ENCODE peak calls at places on chromosomes 5 and 9, in seven cellular contexts. W is foreskin fibroblast, L is neural progenitor cell, I is gastrocnemius medialis, D is AG10803, P is heart left ventricle, Y is A673. K is an unnamed sample.

GRCh38 chr5:98891591-98891990 is 37.2 kb downstream of the CHD1 start:
- DNase-seq in W (no peak), L (no peak), I (no peak), D (no peak), P (no peak), Y (no peak), K (no peak)

GRCh38 chr9:127503947-127504886 is 52.9 kb downstream of the LRSAM1 start:
- DNase-seq in W (peak), L (peak), I (peak), D (peak), P (peak), Y (peak), K (peak)

GRCh38 chr5:181234455-181235306 is 9.0 kb downstream of the RACK1 start:
- DNase-seq in W (peak), L (no peak), I (no peak), D (no peak), P (no peak), Y (no peak), K (no peak)

GRCh38 chr5:145811834-145812625 is 23.1 kb downstream of the PRELID2 start:
- DNase-seq in W (peak), L (peak), I (no peak), D (peak), P (no peak), Y (peak), K (no peak)

GRCh38 chr9:129910628-129911567 is 75.6 kb downstream of the USP20 start:
- DNase-seq in W (peak), L (no peak), I (no peak), D (peak), P (no peak), Y (peak), K (no peak)

GRCh38 chr5:756171-756570 is 28.4 kb downstream of the ZDHHC11B start:
- DNase-seq in W (no peak), L (no peak), I (peak), D (no peak), P (peak), Y (no peak), K (no peak)

GRCh38 chr5:54022156-54022685 is 288.2 kb downstream of the ARL15 start:
- DNase-seq in W (no peak), L (no peak), I (no peak), D (no peak), P (no peak), Y (no peak), K (no peak)

GRCh38 chr5:43041131-43041668 is 1.1 kb upstream of the ANXA2R start:
- DNase-seq in W (no peak), L (peak), I (peak), D (peak), P (no peak), Y (peak), K (peak)

GRCh38 chr5:129061849-129062248 is 32.7 kb upstream of the ISOC1 start:
- DNase-seq in W (no peak), L (no peak), I (no peak), D (no peak), P (no peak), Y (no peak), K (no peak)

GRCh38 chr5:123454236-123454911 is 31.2 kb upstream of the CEP120 start:
- DNase-seq in W (peak), L (no peak), I (no peak), D (no peak), P (no peak), Y (peak), K (no peak)

GRCh38 chr9:129867138-129868032 is 32.1 kb downstream of the USP20 start:
- DNase-seq in W (no peak), L (no peak), I (no peak), D (no peak), P (no peak), Y (no peak), K (no peak)

GRCh38 chr5:41416336-41416735 is 94.1 kb downstream of the PLCXD3 start:
- DNase-seq in W (peak), L (no peak), I (no peak), D (no peak), P (no peak), Y (no peak), K (no peak)

GRCh38 chr5:136036293-136036911 is 7.6 kb downstream of the TGFBI start:
- DNase-seq in W (no peak), L (no peak), I (no peak), D (no peak), P (no peak), Y (no peak), K (no peak)

GRCh38 chr5:169302491-169303118 is 1.7 kb upstream of the SLIT3 start:
- DNase-seq in W (peak), L (peak), I (peak), D (peak), P (peak), Y (peak), K (peak)

GRCh38 chr9:110426052-110426709 is 88.5 kb upstream of the TXNDC8 start:
- DNase-seq in W (peak), L (no peak), I (no peak), D (peak), P (no peak), Y (peak), K (no peak)

GRCh38 chr5:6399978-6400910 is 21.9 kb upstream of the MED10 start:
- DNase-seq in W (peak), L (no peak), I (no peak), D (peak), P (no peak), Y (no peak), K (no peak)

GRCh38 chr5:133324058-133324457 is 272.2 kb downstream of the HSPA4 start:
- DNase-seq in W (no peak), L (no peak), I (no peak), D (no peak), P (no peak), Y (no peak), K (no peak)

GRCh38 chr5:149002053-149002452 is 60.8 kb downstream of the SH3TC2 start:
- DNase-seq in W (peak), L (peak), I (peak), D (peak), P (no peak), Y (peak), K (no peak)

GRCh38 chr5:139301766-139302499 is 8.4 kb downstream of the MATR3 start:
- DNase-seq in W (no peak), L (no peak), I (no peak), D (no peak), P (no peak), Y (no peak), K (no peak)

GRCh38 chr5:160685219-160685618 is 166.8 kb downstream of the ATP10B start:
- DNase-seq in W (no peak), L (no peak), I (no peak), D (no peak), P (no peak), Y (no peak), K (no peak)

GRCh38 chr5:96384353-96384752 is 48.7 kb downstream of the PCSK1 start:
- DNase-seq in W (peak), L (no peak), I (peak), D (peak), P (peak), Y (no peak), K (no peak)

GRCh38 chr5:143618146-143618545 is 193.8 kb upstream of the HMHB1 start:
- DNase-seq in W (no peak), L (no peak), I (no peak), D (no peak), P (no peak), Y (no peak), K (no peak)

GRCh38 chr9:113508111-113508749 is 44.7 kb downstream of the RGS3 start:
- DNase-seq in W (no peak), L (no peak), I (no peak), D (no peak), P (no peak), Y (peak), K (peak)

GRCh38 chr9:79129865-79130480 is 441.8 kb upstream of the TLE4 start:
- DNase-seq in W (peak), L (peak), I (no peak), D (peak), P (no peak), Y (peak), K (peak)

GRCh38 chr9:98427491-98427890 is 172.0 kb upstream of the TBC1D2 start:
- DNase-seq in W (no peak), L (no peak), I (no peak), D (no peak), P (no peak), Y (no peak), K (no peak)

GRCh38 chr5:56574778-56575177 is 240.6 kb upstream of the MAP3K1 start:
- DNase-seq in W (no peak), L (no peak), I (no peak), D (no peak), P (no peak), Y (no peak), K (no peak)

GRCh38 chr9:70902171-70902570 is 219.2 kb downstream of the TRPM3 start:
- DNase-seq in W (peak), L (no peak), I (no peak), D (no peak), P (no peak), Y (no peak), K (no peak)

GRCh38 chr5:1415626-1416360 is 29.4 kb downstream of the SLC6A3 start:
- DNase-seq in W (no peak), L (no peak), I (no peak), D (no peak), P (peak), Y (no peak), K (peak)

GRCh38 chr9:134316444-134317160 is 9.7 kb upstream of the RXRA start:
- DNase-seq in W (peak), L (no peak), I (no peak), D (peak), P (peak), Y (no peak), K (peak)

GRCh38 chr5:14328144-14328543 is 185.0 kb downstream of the TRIO start:
- DNase-seq in W (no peak), L (no peak), I (no peak), D (no peak), P (no peak), Y (no peak), K (no peak)

GRCh38 chr5:14323466-14323865 is 180.3 kb downstream of the TRIO start:
- DNase-seq in W (no peak), L (no peak), I (no peak), D (no peak), P (no peak), Y (no peak), K (no peak)

GRCh38 chr5:14327624-14328023 is 184.5 kb downstream of the TRIO start:
- DNase-seq in W (no peak), L (no peak), I (no peak), D (no peak), P (no peak), Y (no peak), K (no peak)

GRCh38 chr5:14325369-14325768 is 182.2 kb downstream of the TRIO start:
- DNase-seq in W (no peak), L (no peak), I (no peak), D (no peak), P (no peak), Y (no peak), K (no peak)

DNA sequence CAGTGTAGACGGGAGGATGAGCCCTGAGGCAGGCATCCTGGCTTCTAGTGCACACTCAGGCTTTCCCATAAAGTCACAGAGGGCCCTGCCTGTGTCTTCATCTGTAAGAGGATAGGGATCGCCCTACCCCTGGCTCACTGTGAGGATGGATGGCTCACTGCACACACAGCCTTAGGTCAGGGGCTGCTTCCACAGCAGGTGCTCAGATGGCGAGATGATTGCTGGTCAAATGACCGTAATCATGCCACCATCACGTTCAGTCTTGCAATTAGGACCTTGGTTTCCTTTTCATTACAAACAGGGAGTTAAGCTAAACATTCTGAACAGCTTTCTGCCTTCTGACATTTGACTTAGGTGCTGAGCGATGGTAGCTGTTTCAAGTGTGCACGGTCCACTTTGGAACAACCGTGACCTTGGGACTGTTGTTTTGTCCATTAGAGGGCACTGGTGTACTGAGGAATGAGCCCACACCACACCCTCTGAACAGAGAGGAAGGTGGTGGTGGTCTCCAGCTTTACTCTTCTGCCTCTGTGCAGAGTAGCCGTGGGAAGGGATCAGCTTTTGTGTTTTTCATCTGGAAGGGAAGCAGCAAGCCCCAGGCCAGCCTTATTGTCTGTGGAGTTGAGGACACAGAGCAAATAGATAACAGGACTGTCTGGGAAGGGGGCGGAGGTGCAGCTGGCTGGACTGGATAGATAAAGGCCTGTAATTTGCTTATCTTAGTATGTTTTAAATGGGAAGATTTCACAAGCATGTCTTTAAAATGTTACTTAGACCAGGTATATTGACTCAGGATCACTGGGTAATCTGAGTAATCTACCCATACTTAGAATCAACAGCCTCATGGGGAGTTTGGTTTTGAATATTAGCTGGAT is 183.1 kb downstream of the TRIO start:
- DNase-seq in W (no peak), L (peak), I (no peak), D (no peak), P (no peak), Y (no peak), K (no peak)
- TF ChIP-seq CTCF in W (peak), L (peak), I (no peak), D (peak), P (no peak), Y (peak), K (no peak)

GRCh38 chr9:37788328-37788727 is 3.5 kb upstream of the EXOSC3 start:
- DNase-seq in W (no peak), L (no peak), I (no peak), D (no peak), P (no peak), Y (no peak), K (no peak)

GRCh38 chr9:37790096-37790495 is 5.2 kb upstream of the EXOSC3 start:
- DNase-seq in W (no peak), L (no peak), I (no peak), D (no peak), P (no peak), Y (no peak), K (no peak)

GRCh38 chr9:37784291-37784639 is 599 bp downstream of the EXOSC3 start:
- DNase-seq in W (peak), L (no peak), I (no peak), D (no peak), P (no peak), Y (no peak), K (no peak)

GRCh38 chr9:37784640-37785483 is at the start of gene EXOSC3:
- DNase-seq in W (peak), L (peak), I (peak), D (peak), P (peak), Y (peak), K (peak)

GRCh38 chr9:37787059-37787458 is 2.2 kb upstream of the EXOSC3 start:
- DNase-seq in W (no peak), L (no peak), I (no peak), D (no peak), P (no peak), Y (no peak), K (no peak)
- H3K4me3 ChIP-seq in W (no peak), L (no peak), I (no peak), D (no peak), P (no peak), Y (no peak), K (no peak)

GRCh38 chr5:36602711-36603321 is 3.6 kb upstream of the SLC1A3 start:
- DNase-seq in W (peak), L (no peak), I (no peak), D (no peak), P (no peak), Y (no peak), K (no peak)
- TF ChIP-seq CTCF in W (no peak), L (peak), I (no peak), D (no peak), P (no peak), Y (peak), K (no peak)

GRCh38 chr9:104774831-104775573 is 11.1 kb downstream of the NIPSNAP3B start:
- DNase-seq in W (no peak), L (no peak), I (peak), D (no peak), P (no peak), Y (no peak), K (no peak)
- H3K4me3 ChIP-seq in W (no peak), L (no peak), I (peak), D (no peak), P (no peak), Y (no peak), K (no peak)

DNA sequence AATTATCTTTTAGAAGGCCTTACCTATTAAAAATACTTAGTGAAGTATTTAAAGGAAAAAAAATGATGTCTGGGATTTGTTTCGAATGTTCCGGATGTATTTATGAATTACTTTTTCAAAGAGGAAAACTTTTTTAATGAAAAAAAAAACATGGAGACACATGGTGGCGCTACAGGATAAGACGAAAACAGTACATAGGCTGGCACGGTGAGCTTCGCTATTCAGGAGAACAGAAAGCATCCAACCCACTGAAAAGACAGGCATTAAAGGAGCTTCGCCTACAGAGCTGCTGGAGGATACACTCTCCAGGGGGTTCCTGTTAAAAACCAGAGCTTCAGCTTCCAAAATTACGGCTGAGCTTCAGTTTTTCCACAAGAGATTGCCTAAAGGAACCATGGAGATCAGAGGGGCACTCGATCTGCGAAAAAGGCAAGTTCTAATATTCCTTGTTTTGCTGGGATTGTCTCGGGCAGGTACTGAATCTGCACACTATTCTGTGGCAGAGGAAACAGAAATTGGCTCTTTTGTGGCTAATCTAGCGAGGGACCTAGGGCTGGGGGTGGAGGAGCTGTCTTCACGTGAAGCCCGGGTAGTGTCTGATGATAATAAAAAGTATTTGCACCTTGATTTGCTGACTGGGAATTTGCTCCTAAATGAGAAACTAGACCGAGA is at the start of gene PCDHB14:
- DNase-seq in W (peak), L (peak), I (no peak), D (peak), P (no peak), Y (peak), K (no peak)
- TF ChIP-seq CTCF in W (no peak), L (peak), I (no peak), D (peak), P (no peak), Y (peak), K (no peak)

DNA sequence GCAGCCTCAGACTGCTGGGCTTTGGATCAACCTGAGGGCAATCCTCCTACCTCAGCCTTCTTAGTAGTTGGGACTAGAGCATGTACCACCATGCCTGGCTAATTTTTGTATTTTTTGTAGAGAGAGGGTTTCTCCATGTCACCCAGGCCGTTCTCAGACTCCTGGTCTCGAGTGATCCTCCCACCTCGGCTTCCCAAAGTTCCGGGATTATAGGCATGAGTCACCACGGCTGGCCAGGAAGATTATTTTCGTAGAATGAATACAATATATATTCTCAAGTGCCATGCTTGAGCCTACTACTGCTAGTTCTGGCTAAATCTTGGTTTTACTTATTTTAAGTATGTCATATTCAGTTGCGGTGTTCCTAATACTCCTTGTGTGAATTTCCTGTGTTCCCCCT is 88.2 kb upstream of the CLINT1 start:
- DNase-seq in W (no peak), L (no peak), I (no peak), D (no peak), P (no peak), Y (peak), K (no peak)
- H3K4me3 ChIP-seq in W (no peak), L (no peak), I (no peak), D (no peak), P (no peak), Y (peak), K (no peak)

GRCh38 chr5:178284095-178284675 is 51.6 kb upstream of the PHYKPL start:
- DNase-seq in W (peak), L (peak), I (no peak), D (no peak), P (no peak), Y (peak), K (peak)
- TF ChIP-seq CTCF in W (peak), L (peak), I (peak), D (peak), P (peak), Y (peak), K (no peak)

GRCh38 chr9:36779582-36779981 is 206.9 kb downstream of the MELK start:
- DNase-seq in W (no peak), L (no peak), I (no peak), D (no peak), P (no peak), Y (no peak), K (no peak)

GRCh38 chr9:36781532-36781931 is 208.8 kb downstream of the MELK start:
- DNase-seq in W (peak), L (no peak), I (no peak), D (no peak), P (no peak), Y (no peak), K (no peak)

DNA sequence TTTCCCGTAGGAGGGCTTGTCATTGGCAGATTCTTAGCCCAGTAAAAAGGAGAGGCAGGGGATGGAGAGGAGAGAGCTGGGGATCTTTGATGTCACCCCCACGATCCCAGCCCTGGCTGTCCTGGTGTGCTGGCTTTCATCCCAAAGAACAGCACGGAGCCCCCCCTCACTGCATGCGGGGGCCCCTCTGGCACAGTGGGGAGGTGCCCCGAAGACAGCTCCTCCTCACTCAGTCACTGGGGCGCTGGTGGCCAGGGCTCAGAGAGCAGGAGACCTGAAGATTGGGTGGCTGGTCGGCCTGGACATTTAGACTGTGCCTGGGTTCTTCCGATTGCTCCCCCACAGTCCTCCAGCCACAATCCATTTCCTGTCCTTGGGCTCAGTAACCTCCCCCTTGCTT is 207.5 kb downstream of the MELK start:
- DNase-seq in W (no peak), L (no peak), I (no peak), D (no peak), P (no peak), Y (no peak), K (no peak)
- H3K4me3 ChIP-seq in W (no peak), L (no peak), I (no peak), D (no peak), P (peak), Y (no peak), K (no peak)

DNA sequence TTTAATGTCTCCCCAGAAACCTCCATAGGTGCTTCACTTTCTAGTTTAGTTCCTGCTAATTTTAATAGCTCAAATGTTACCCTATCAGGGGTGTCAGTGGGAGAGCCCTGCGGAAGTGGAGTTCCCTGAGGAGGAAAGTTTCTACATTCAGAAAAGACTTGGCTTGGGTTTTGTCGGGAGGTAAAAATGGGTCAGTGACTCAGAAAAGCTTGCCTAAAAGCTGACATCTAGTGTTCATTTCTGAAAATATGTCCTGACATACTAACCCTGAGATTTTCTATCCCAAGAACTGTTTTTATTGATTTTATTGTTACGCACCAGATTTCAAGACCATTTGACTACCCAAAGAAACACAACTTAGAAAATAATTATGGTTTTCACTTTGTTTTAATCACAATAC is 40.9 kb upstream of the GLDC start:
- DNase-seq in W (peak), L (no peak), I (peak), D (peak), P (no peak), Y (no peak), K (no peak)
- TF ChIP-seq CTCF in W (no peak), L (peak), I (no peak), D (peak), P (no peak), Y (peak), K (no peak)